ENCODE peak calls at places on chromosome 7, in six cellular contexts. E is nucleus accumbens; D is GM03348; M is choroid plexus epithelial cell; L is stimulated activated CD4-positive, alpha-beta T cell treated with anti-CD3 and anti-CD28 coated beads, Interleukin-2, amount 100 ng/mL, for 24 hours; T is right cardiac atrium. A is an unnamed sample.

GRCh38 chr7:149879801-149880738 is 6.3 kb downstream of the ATP6V0E2 start:
- DNase-seq in E (no peak), D (no peak), M (no peak), L (no peak), T (no peak), A (no peak)

GRCh38 chr7:80632074-80632473 is 6.4 kb upstream of the CD36 start:
- DNase-seq in E (no peak), D (no peak), M (no peak), L (no peak), T (no peak), A (no peak)

GRCh38 chr7:39535720-39536119 is 30.5 kb upstream of the YAE1 start:
- DNase-seq in E (no peak), D (no peak), M (no peak), L (no peak), T (no peak), A (no peak)

GRCh38 chr7:2564970-2565546 is 6.3 kb downstream of the IQCE start:
- DNase-seq in E (no peak), D (no peak), M (peak), L (no peak), T (no peak), A (no peak)

GRCh38 chr7:144820557-144820956 is 15.3 kb downstream of the TPK1 start:
- DNase-seq in E (no peak), D (no peak), M (no peak), L (no peak), T (no peak), A (no peak)

GRCh38 chr7:146655928-146656797 is 539.6 kb downstream of the CNTNAP2 start:
- DNase-seq in E (no peak), D (peak), M (peak), L (no peak), T (no peak), A (no peak)

GRCh38 chr7:95824586-95824985 is 52.2 kb downstream of the DYNC1I1 start:
- DNase-seq in E (no peak), D (no peak), M (no peak), L (no peak), T (no peak), A (no peak)

GRCh38 chr7:46179211-46179610 is 258.1 kb upstream of the IGFBP3 start:
- DNase-seq in E (no peak), D (peak), M (no peak), L (no peak), T (no peak), A (no peak)

GRCh38 chr7:148921806-148922205 is 37.7 kb upstream of the EZH2 start:
- DNase-seq in E (no peak), D (no peak), M (no peak), L (no peak), T (no peak), A (no peak)

GRCh38 chr7:70463332-70463938 is 668.5 kb upstream of the GALNT17 start:
- DNase-seq in E (no peak), D (no peak), M (no peak), L (no peak), T (no peak), A (no peak)

GRCh38 chr7:30510124-30511074 is 5.8 kb upstream of the GGCT start:
- DNase-seq in E (no peak), D (peak), M (peak), L (peak), T (no peak), A (no peak)

GRCh38 chr7:110224643-110225042 is 866.3 kb upstream of the LRRN3 start:
- DNase-seq in E (no peak), D (no peak), M (peak), L (no peak), T (no peak), A (no peak)

GRCh38 chr7:127598318-127598717 is 4.8 kb downstream of the FSCN3 start:
- DNase-seq in E (no peak), D (no peak), M (no peak), L (no peak), T (no peak), A (no peak)

GRCh38 chr7:127322351-127322750 is 69.6 kb upstream of the GRM8 start:
- DNase-seq in E (no peak), D (no peak), M (no peak), L (no peak), T (no peak), A (no peak)

GRCh38 chr7:55432937-55433784 is 68.0 kb downstream of the LANCL2 start:
- DNase-seq in E (no peak), D (peak), M (peak), L (no peak), T (no peak), A (no peak)

GRCh38 chr7:89761173-89761572 is 393.1 kb upstream of the STEAP1 start:
- DNase-seq in E (no peak), D (no peak), M (no peak), L (no peak), T (no peak), A (no peak)

GRCh38 chr7:41039386-41040315 is 663.2 kb downstream of the INHBA start:
- DNase-seq in E (no peak), D (no peak), M (no peak), L (no peak), T (no peak), A (no peak)

GRCh38 chr7:748446-748845 is 21.4 kb upstream of the PRKAR1B start:
- DNase-seq in E (no peak), D (no peak), M (no peak), L (no peak), T (no peak), A (no peak)

GRCh38 chr7:129363-130221 is 62.8 kb upstream of the FAM20C start:
- DNase-seq in E (no peak), D (peak), M (no peak), L (no peak), T (peak), A (peak)

GRCh38 chr7:45703911-45704682 is 129.9 kb downstream of the ADCY1 start:
- DNase-seq in E (no peak), D (no peak), M (no peak), L (no peak), T (no peak), A (no peak)

GRCh38 chr7:122305475-122306319 is 1.1 kb upstream of the FEZF1 start:
- DNase-seq in E (no peak), D (no peak), M (peak), L (no peak), T (peak), A (no peak)

GRCh38 chr7:129014501-129015101 is 40.3 kb downstream of the TNPO3 start:
- DNase-seq in E (no peak), D (no peak), M (no peak), L (no peak), T (no peak), A (no peak)

GRCh38 chr7:69091476-69091875 is 506.8 kb upstream of the AUTS2 start:
- DNase-seq in E (no peak), D (no peak), M (no peak), L (no peak), T (no peak), A (no peak)

GRCh38 chr7:132419538-132419937 is 156.7 kb downstream of the PLXNA4 start:
- DNase-seq in E (no peak), D (no peak), M (peak), L (no peak), T (no peak), A (no peak)

GRCh38 chr7:136956671-136957070 is 88.2 kb downstream of the CHRM2 start:
- DNase-seq in E (no peak), D (no peak), M (peak), L (no peak), T (no peak), A (no peak)

GRCh38 chr7:6158424-6159096 is 113.9 kb downstream of the CYTH3 start:
- DNase-seq in E (peak), D (no peak), M (no peak), L (no peak), T (no peak), A (no peak)

GRCh38 chr7:139059905-139060304 is 24.1 kb upstream of the ZC3HAV1L start:
- DNase-seq in E (no peak), D (no peak), M (no peak), L (no peak), T (no peak), A (no peak)

GRCh38 chr7:158824028-158824427 is 5.3 kb downstream of the ESYT2 start:
- DNase-seq in E (no peak), D (no peak), M (no peak), L (peak), T (no peak), A (no peak)

GRCh38 chr7:14858866-14859265 is 43.7 kb downstream of the DGKB start:
- DNase-seq in E (no peak), D (no peak), M (no peak), L (no peak), T (no peak), A (no peak)

GRCh38 chr7:28002638-28003037 is 178.0 kb downstream of the JAZF1 start:
- DNase-seq in E (no peak), D (no peak), M (peak), L (no peak), T (no peak), A (no peak)

GRCh38 chr7:120950539-120951308 is at the start of gene ING3:
- DNase-seq in E (peak), D (peak), M (peak), L (peak), T (peak), A (peak)